ENCODE peak calls at places on chromosomes 6 and 20, in nine cellular contexts. One of them, this sample, is unnamed. For H3K4me1, the result is how much of the 10 kb centered on the place peaks cover.

GRCh38 chr6:44062771-44063560 is 64.3 kb downstream of the MRPL14 start:
- DNase-seq in A549: no peak
- DNase-seq in pancreas: no peak
- DNase-seq in PC-9: no peak
- DNase-seq in spleen: peak
- DNase-seq in cardiac muscle cell: peak
- DNase-seq in suprapubic skin: no peak
- DNase-seq in ovary: no peak
- DNase-seq in neural progenitor cell: peak
- DNase-seq in this sample: no peak

GRCh38 chr6:35181933-35182612 is 31.7 kb upstream of the SCUBE3 start:
- DNase-seq in spleen: no peak
- DNase-seq in A549: peak
- DNase-seq in suprapubic skin: no peak
- DNase-seq in PC-9: peak
- DNase-seq in pancreas: no peak
- DNase-seq in ovary: peak
- DNase-seq in neural progenitor cell: peak
- DNase-seq in cardiac muscle cell: peak
- DNase-seq in this sample: peak

GRCh38 chr20:22312744-22313346 is 271.5 kb downstream of the FOXA2 start:
- DNase-seq in cardiac muscle cell: peak
- DNase-seq in neural progenitor cell: peak
- DNase-seq in spleen: no peak
- DNase-seq in A549: peak
- DNase-seq in pancreas: no peak
- DNase-seq in suprapubic skin: no peak
- DNase-seq in PC-9: peak
- DNase-seq in ovary: no peak
- DNase-seq in this sample: no peak

GRCh38 chr6:165915022-165915770 is 252.2 kb upstream of the PDE10A start:
- DNase-seq in PC-9: no peak
- DNase-seq in pancreas: no peak
- DNase-seq in neural progenitor cell: no peak
- DNase-seq in spleen: no peak
- DNase-seq in ovary: no peak
- DNase-seq in cardiac muscle cell: no peak
- DNase-seq in suprapubic skin: no peak
- DNase-seq in A549: no peak
- DNase-seq in this sample: no peak

GRCh38 chr6:137681445-137682009 is 185.5 kb upstream of the TNFAIP3 start:
- DNase-seq in pancreas: no peak
- DNase-seq in neural progenitor cell: no peak
- DNase-seq in A549: peak
- DNase-seq in suprapubic skin: no peak
- DNase-seq in PC-9: no peak
- DNase-seq in cardiac muscle cell: no peak
- DNase-seq in spleen: no peak
- DNase-seq in ovary: no peak
- DNase-seq in this sample: no peak

GRCh38 chr6:165800337-165800736 is 137.3 kb upstream of the PDE10A start:
- DNase-seq in spleen: no peak
- DNase-seq in A549: no peak
- DNase-seq in suprapubic skin: no peak
- DNase-seq in ovary: no peak
- DNase-seq in neural progenitor cell: no peak
- DNase-seq in PC-9: no peak
- DNase-seq in pancreas: no peak
- DNase-seq in cardiac muscle cell: peak
- DNase-seq in this sample: no peak

GRCh38 chr20:6395695-6396094 is 272.9 kb upstream of the FERMT1 start:
- DNase-seq in PC-9: no peak
- DNase-seq in pancreas: no peak
- DNase-seq in spleen: no peak
- DNase-seq in suprapubic skin: no peak
- DNase-seq in A549: no peak
- DNase-seq in ovary: no peak
- DNase-seq in neural progenitor cell: no peak
- DNase-seq in cardiac muscle cell: peak
- DNase-seq in this sample: no peak

GRCh38 chr6:142918339-142919042 is 26.5 kb downstream of the HIVEP2 start:
- DNase-seq in pancreas: no peak
- DNase-seq in cardiac muscle cell: no peak
- DNase-seq in neural progenitor cell: no peak
- DNase-seq in spleen: no peak
- DNase-seq in A549: no peak
- DNase-seq in PC-9: no peak
- DNase-seq in ovary: no peak
- DNase-seq in suprapubic skin: no peak
- DNase-seq in this sample: no peak

GRCh38 chr6:71126506-71126905 is 162.1 kb upstream of the OGFRL1 start:
- DNase-seq in PC-9: no peak
- DNase-seq in cardiac muscle cell: no peak
- DNase-seq in A549: no peak
- DNase-seq in pancreas: no peak
- DNase-seq in spleen: no peak
- DNase-seq in suprapubic skin: no peak
- DNase-seq in neural progenitor cell: no peak
- DNase-seq in ovary: no peak
- DNase-seq in this sample: no peak

GRCh38 chr6:132228894-132229293 is 172.4 kb downstream of the MOXD1 start:
- DNase-seq in PC-9: no peak
- DNase-seq in spleen: no peak
- DNase-seq in suprapubic skin: no peak
- DNase-seq in neural progenitor cell: no peak
- DNase-seq in cardiac muscle cell: no peak
- DNase-seq in ovary: no peak
- DNase-seq in pancreas: no peak
- DNase-seq in A549: no peak
- DNase-seq in this sample: no peak
- H3K4me1 ChIP-seq in PC-9: under half
- H3K4me1 ChIP-seq in spleen: under half
- H3K4me1 ChIP-seq in suprapubic skin: under half
- H3K4me1 ChIP-seq in neural progenitor cell: under half
- H3K4me1 ChIP-seq in cardiac muscle cell: under half
- H3K4me1 ChIP-seq in ovary: under half
- H3K4me1 ChIP-seq in pancreas: under half
- H3K4me1 ChIP-seq in A549: under half
- H3K4me1 ChIP-seq in this sample: under half

DNA sequence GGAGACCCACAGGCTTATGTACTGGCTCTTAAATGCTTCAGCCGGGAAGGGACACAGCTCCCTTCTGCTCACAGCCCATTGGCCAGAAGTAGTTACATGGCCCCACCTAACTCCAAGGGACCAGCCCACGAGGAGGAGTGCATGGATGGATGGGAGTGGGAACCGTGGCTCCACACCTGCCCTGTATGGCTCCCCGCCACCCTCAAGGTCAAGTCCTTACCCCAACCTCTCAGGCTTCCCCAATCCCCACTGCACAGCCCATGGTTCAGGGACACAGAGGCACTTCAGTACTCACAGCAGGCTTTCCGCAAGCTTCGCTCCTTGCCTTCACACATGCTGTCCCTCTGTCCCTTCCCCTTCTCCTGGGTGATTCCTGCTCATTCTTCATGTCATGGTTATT is 137.9 kb upstream of the KCNG1 start:
- DNase-seq in ovary: no peak
- DNase-seq in PC-9: no peak
- DNase-seq in suprapubic skin: no peak
- DNase-seq in cardiac muscle cell: no peak
- DNase-seq in A549: no peak
- DNase-seq in spleen: no peak
- DNase-seq in pancreas: no peak
- DNase-seq in neural progenitor cell: no peak
- DNase-seq in this sample: no peak
- H3K4me3 ChIP-seq in ovary: no peak
- H3K4me3 ChIP-seq in PC-9: no peak
- H3K4me3 ChIP-seq in suprapubic skin: no peak
- H3K4me3 ChIP-seq in cardiac muscle cell: no peak
- H3K4me3 ChIP-seq in A549: no peak
- H3K4me3 ChIP-seq in spleen: no peak
- H3K4me3 ChIP-seq in pancreas: no peak
- H3K4me3 ChIP-seq in neural progenitor cell: no peak
- H3K4me3 ChIP-seq in this sample: no peak

GRCh38 chr20:45963059-45964011 is 8.7 kb downstream of the ZNF335 start:
- DNase-seq in PC-9: peak
- DNase-seq in pancreas: no peak
- DNase-seq in cardiac muscle cell: peak
- DNase-seq in spleen: peak
- DNase-seq in A549: peak
- DNase-seq in ovary: peak
- DNase-seq in suprapubic skin: peak
- DNase-seq in neural progenitor cell: peak
- DNase-seq in this sample: no peak
- TF ChIP-seq CTCF in PC-9: peak
- TF ChIP-seq CTCF in pancreas: peak
- TF ChIP-seq CTCF in cardiac muscle cell: peak
- TF ChIP-seq CTCF in spleen: no peak
- TF ChIP-seq CTCF in A549: peak
- TF ChIP-seq CTCF in ovary: peak
- TF ChIP-seq CTCF in suprapubic skin: no peak
- TF ChIP-seq CTCF in neural progenitor cell: peak
- TF ChIP-seq CTCF in this sample: peak

GRCh38 chr20:59120491-59120890 is 43.1 kb upstream of the ZNF831 start:
- DNase-seq in neural progenitor cell: no peak
- DNase-seq in pancreas: no peak
- DNase-seq in A549: no peak
- DNase-seq in suprapubic skin: no peak
- DNase-seq in ovary: no peak
- DNase-seq in spleen: no peak
- DNase-seq in PC-9: no peak
- DNase-seq in cardiac muscle cell: no peak
- DNase-seq in this sample: no peak

GRCh38 chr20:59121714-59122376 is 41.8 kb upstream of the ZNF831 start:
- DNase-seq in pancreas: no peak
- DNase-seq in spleen: no peak
- DNase-seq in suprapubic skin: no peak
- DNase-seq in ovary: no peak
- DNase-seq in A549: no peak
- DNase-seq in cardiac muscle cell: no peak
- DNase-seq in neural progenitor cell: peak
- DNase-seq in PC-9: no peak
- DNase-seq in this sample: no peak

GRCh38 chr20:59120919-59121318 is 42.7 kb upstream of the ZNF831 start:
- DNase-seq in A549: no peak
- DNase-seq in pancreas: no peak
- DNase-seq in spleen: no peak
- DNase-seq in suprapubic skin: no peak
- DNase-seq in PC-9: no peak
- DNase-seq in neural progenitor cell: no peak
- DNase-seq in ovary: no peak
- DNase-seq in cardiac muscle cell: no peak
- DNase-seq in this sample: no peak

GRCh38 chr20:59122377-59122932 is 41.2 kb upstream of the ZNF831 start:
- DNase-seq in neural progenitor cell: peak
- DNase-seq in PC-9: no peak
- DNase-seq in spleen: no peak
- DNase-seq in pancreas: no peak
- DNase-seq in suprapubic skin: no peak
- DNase-seq in A549: no peak
- DNase-seq in cardiac muscle cell: no peak
- DNase-seq in ovary: no peak
- DNase-seq in this sample: no peak

GRCh38 chr20:59118855-59119254 is 44.8 kb upstream of the ZNF831 start:
- DNase-seq in spleen: no peak
- DNase-seq in pancreas: no peak
- DNase-seq in ovary: no peak
- DNase-seq in cardiac muscle cell: no peak
- DNase-seq in suprapubic skin: no peak
- DNase-seq in PC-9: no peak
- DNase-seq in neural progenitor cell: no peak
- DNase-seq in A549: no peak
- DNase-seq in this sample: no peak
- H3K4me1 ChIP-seq in spleen: under half
- H3K4me1 ChIP-seq in pancreas: under half
- H3K4me1 ChIP-seq in ovary: under half
- H3K4me1 ChIP-seq in cardiac muscle cell: under half
- H3K4me1 ChIP-seq in suprapubic skin: under half
- H3K4me1 ChIP-seq in PC-9: under half
- H3K4me1 ChIP-seq in neural progenitor cell: under half
- H3K4me1 ChIP-seq in A549: under half
- H3K4me1 ChIP-seq in this sample: under half

DNA sequence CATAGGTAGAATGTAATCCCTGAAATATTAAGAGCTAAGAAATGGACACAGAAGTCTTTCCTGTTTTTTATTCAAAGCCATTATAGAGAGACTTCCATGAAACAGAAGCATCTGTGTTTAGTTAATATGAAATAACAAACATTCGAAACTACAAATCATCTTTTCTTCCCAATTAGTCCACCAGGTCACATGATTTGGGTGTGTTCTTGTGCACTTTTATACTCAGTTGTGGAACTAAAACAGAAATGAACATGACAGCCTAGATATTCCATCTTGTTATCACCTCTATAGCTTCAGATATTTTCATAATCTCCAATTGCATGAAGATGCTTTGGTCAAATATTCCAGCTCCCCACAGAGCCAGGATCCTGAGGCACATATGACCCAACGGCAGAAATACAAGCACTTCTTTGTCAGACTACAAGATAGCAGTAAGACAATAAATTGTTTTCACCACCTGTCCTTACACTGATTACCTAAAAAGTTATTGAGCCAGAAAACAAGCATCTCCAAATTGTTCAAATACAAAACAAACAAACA is 116.8 kb upstream of the BEND6 start:
- DNase-seq in neural progenitor cell: no peak
- DNase-seq in suprapubic skin: no peak
- DNase-seq in spleen: no peak
- DNase-seq in cardiac muscle cell: no peak
- DNase-seq in ovary: no peak
- DNase-seq in pancreas: no peak
- DNase-seq in PC-9: no peak
- DNase-seq in A549: no peak
- DNase-seq in this sample: no peak
- H3K4me3 ChIP-seq in neural progenitor cell: no peak
- H3K4me3 ChIP-seq in suprapubic skin: no peak
- H3K4me3 ChIP-seq in spleen: no peak
- H3K4me3 ChIP-seq in cardiac muscle cell: no peak
- H3K4me3 ChIP-seq in ovary: no peak
- H3K4me3 ChIP-seq in pancreas: no peak
- H3K4me3 ChIP-seq in PC-9: no peak
- H3K4me3 ChIP-seq in A549: no peak
- H3K4me3 ChIP-seq in this sample: no peak

This sample was measured in ascending aorta.